ENCODE peak calls at places on chromosomes 4 and X, in six cellular contexts. One of them, this sample, is unnamed.
A peak's percentile ranks its signal among the peaks of the same experiment; 100 is the strongest.

GRCh38 chrX:153925387-153925738 is 701 bp downstream of the ARHGAP4 start:
- DNase-seq in astrocyte: no peak
- DNase-seq in IMR-90: no peak
- DNase-seq in A549: no peak
- DNase-seq in H9: no peak
- DNase-seq in mammary epithelial cell: no peak
- DNase-seq in this sample: peak; percentile 91

GRCh38 chrX:45735571-45735970 is 534.9 kb upstream of the DIPK2B start:
- DNase-seq in H9: no peak
- DNase-seq in A549: no peak
- DNase-seq in astrocyte: no peak
- DNase-seq in mammary epithelial cell: no peak
- DNase-seq in IMR-90: no peak
- DNase-seq in this sample: no peak

GRCh38 chrX:103729015-103729414 is 18.3 kb downstream of the TMEM31 start:
- DNase-seq in astrocyte: no peak
- DNase-seq in mammary epithelial cell: no peak
- DNase-seq in A549: no peak
- DNase-seq in IMR-90: no peak
- DNase-seq in H9: no peak
- DNase-seq in this sample: no peak

GRCh38 chr4:24915121-24915922 is 2.5 kb upstream of the CCDC149 start:
- DNase-seq in H9: peak; percentile 46
- DNase-seq in A549: no peak
- DNase-seq in mammary epithelial cell: no peak
- DNase-seq in IMR-90: no peak
- DNase-seq in astrocyte: no peak
- DNase-seq in this sample: no peak

GRCh38 chrX:23756165-23756564 is 13.1 kb upstream of the ACOT9 start:
- DNase-seq in IMR-90: peak; percentile 41
- DNase-seq in mammary epithelial cell: peak; percentile 37
- DNase-seq in H9: peak; percentile 64
- DNase-seq in astrocyte: peak; percentile 5
- DNase-seq in A549: peak; percentile 73
- DNase-seq in this sample: peak; percentile 91

GRCh38 chr4:14607578-14607977 is 394.7 kb upstream of the CPEB2 start:
- DNase-seq in H9: no peak
- DNase-seq in astrocyte: no peak
- DNase-seq in IMR-90: no peak
- DNase-seq in A549: no peak
- DNase-seq in mammary epithelial cell: peak; percentile 3
- DNase-seq in this sample: no peak

GRCh38 chr4:106287353-106287969 is 28.5 kb downstream of the TBCK start:
- DNase-seq in mammary epithelial cell: peak; percentile 82
- DNase-seq in A549: peak; percentile 80
- DNase-seq in H9: no peak
- DNase-seq in astrocyte: peak; percentile 58
- DNase-seq in IMR-90: peak; percentile 95
- DNase-seq in this sample: no peak

GRCh38 chrX:11555759-11556158 is 110.0 kb downstream of the ARHGAP6 start:
- DNase-seq in mammary epithelial cell: no peak
- DNase-seq in IMR-90: no peak
- DNase-seq in astrocyte: no peak
- DNase-seq in A549: no peak
- DNase-seq in H9: no peak
- DNase-seq in this sample: no peak

GRCh38 chr4:54614094-54614493 is 43.7 kb upstream of the KIT start:
- DNase-seq in IMR-90: no peak
- DNase-seq in H9: no peak
- DNase-seq in A549: no peak
- DNase-seq in mammary epithelial cell: no peak
- DNase-seq in astrocyte: no peak
- DNase-seq in this sample: peak; percentile 22

GRCh38 chrX:70013483-70014222 is 36.1 kb downstream of the AWAT2 start:
- DNase-seq in H9: no peak
- DNase-seq in IMR-90: no peak
- DNase-seq in mammary epithelial cell: no peak
- DNase-seq in A549: no peak
- DNase-seq in astrocyte: no peak
- DNase-seq in this sample: no peak

DNA sequence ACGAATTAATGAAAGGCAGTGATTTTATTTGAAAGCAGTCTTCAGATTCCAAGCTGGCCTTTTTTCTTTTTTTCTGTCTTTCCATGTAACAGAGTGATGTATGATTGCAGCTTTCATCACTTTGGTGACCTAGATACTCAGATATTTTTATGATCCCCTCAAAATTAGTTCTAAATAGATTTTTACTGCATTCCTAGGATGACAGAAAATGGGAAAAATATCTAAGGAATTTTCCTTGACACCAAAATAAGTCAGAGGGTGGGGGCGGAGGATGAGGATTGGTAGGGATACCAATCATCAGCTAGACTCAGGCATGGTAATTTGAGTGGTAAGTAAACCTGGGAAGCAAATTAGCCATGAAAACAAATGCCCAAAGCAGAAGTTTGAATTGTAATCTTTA is 11.9 kb upstream of the HMGB2 start:
- DNase-seq in astrocyte: peak; percentile 65
- DNase-seq in mammary epithelial cell: no peak
- DNase-seq in H9: no peak
- DNase-seq in A549: no peak
- DNase-seq in IMR-90: peak; percentile 47
- DNase-seq in this sample: no peak
- H3K4me2 ChIP-seq in astrocyte: peak overlapping the region; percentile 50
- H3K4me2 ChIP-seq in mammary epithelial cell: peak overlapping the region; percentile 3
- H3K4me2 ChIP-seq in H9: no peak overlapping the region
- H3K4me2 ChIP-seq in A549: no peak overlapping the region
- H3K4me2 ChIP-seq in IMR-90: peak overlapping the region; percentile 32
- H3K4me2 ChIP-seq in this sample: no peak overlapping the region

GRCh38 chr4:49002931-49003330 is 16.9 kb downstream of the CWH43 start:
- DNase-seq in IMR-90: no peak
- DNase-seq in A549: no peak
- DNase-seq in astrocyte: no peak
- DNase-seq in mammary epithelial cell: no peak
- DNase-seq in H9: no peak
- DNase-seq in this sample: no peak

GRCh38 chr4:48998440-48998839 is 12.4 kb downstream of the CWH43 start:
- DNase-seq in mammary epithelial cell: no peak
- DNase-seq in H9: no peak
- DNase-seq in A549: no peak
- DNase-seq in IMR-90: no peak
- DNase-seq in astrocyte: no peak
- DNase-seq in this sample: no peak

GRCh38 chr4:49000806-49001205 is 14.7 kb downstream of the CWH43 start:
- DNase-seq in mammary epithelial cell: peak; percentile 88
- DNase-seq in A549: no peak
- DNase-seq in H9: no peak
- DNase-seq in astrocyte: no peak
- DNase-seq in IMR-90: no peak
- DNase-seq in this sample: no peak

DNA sequence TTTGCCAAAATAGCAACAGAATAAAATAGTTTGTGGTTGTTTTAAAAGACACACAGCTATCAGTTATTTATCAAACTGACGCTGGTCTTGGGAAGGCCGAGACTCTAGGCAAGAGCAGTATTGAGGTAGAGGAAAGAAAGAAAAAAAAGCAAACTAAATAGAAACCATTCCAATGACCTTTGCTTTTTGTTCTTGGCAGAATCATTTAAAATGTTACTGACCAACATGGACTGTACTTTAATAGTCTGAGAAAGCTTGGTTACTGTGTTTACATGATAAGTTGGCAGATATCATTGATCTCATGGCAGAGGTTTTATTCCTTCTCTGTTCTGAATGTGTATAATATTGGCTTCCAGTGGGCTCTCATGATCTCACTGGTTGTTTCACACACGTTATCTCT is 11.9 kb downstream of the CWH43 start:
- DNase-seq in IMR-90: no peak
- DNase-seq in mammary epithelial cell: no peak
- DNase-seq in A549: no peak
- DNase-seq in H9: no peak
- DNase-seq in astrocyte: no peak
- DNase-seq in this sample: no peak
- H3K27ac ChIP-seq in IMR-90: no peak overlapping the region
- H3K27ac ChIP-seq in mammary epithelial cell: no peak overlapping the region
- H3K27ac ChIP-seq in A549: no peak overlapping the region
- H3K27ac ChIP-seq in H9: no peak overlapping the region
- H3K27ac ChIP-seq in astrocyte: no peak overlapping the region
- H3K27ac ChIP-seq in this sample: no peak overlapping the region

DNA sequence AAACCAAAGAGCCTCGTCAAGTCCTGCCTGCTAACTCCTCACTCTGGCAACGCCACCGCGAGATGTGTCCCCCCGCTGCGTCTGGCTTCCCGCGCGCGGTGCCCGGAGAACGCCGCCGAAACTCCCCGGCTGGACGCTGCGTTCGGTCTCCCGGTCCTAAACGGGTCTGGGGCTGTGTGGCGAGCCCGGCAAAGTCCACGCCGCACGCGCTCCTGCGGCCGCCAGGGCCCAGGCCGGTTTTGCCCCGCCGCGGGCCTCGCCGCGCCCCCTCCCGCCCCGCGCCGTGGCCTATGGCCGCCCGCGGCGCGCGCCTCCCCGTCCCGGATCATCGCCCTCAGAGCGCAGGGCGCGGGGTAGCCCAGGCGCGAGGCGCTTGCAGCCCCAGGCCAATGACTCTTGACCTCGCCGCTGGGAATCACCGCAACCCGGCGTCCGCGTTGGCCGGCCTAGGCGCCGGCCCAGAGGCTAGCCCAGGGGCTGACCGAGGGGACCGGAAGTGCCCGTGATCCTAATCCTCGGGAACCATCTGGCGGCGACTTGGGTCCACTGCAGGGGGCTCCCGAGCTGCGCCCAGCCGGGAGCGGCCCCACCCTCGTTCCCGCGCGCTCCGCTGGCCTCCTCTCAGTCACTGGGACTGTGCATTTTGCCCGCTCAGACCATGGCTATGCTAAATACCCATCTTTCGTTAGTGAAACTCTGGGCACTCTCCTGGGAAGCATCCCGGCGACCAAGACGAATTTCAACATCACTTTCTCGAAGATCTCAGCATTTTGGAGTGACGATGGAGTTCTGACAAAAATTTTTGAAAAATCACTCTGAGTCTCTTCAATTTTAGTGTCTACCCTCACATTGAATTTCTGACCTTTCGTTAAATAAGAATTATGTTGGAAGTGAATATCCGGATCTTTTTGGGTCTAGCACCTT is at the start of gene AADAT:
- DNase-seq in A549: peak; percentile 81
- DNase-seq in astrocyte: peak; percentile 59
- DNase-seq in IMR-90: peak; percentile 72
- DNase-seq in mammary epithelial cell: peak; percentile 65
- DNase-seq in H9: peak; percentile 87
- DNase-seq in this sample: no peak
- H3K4me2 ChIP-seq in A549: peak within 1 kb of the TSS; percentile 86
- H3K4me2 ChIP-seq in astrocyte: peak within 1 kb of the TSS; percentile 95
- H3K4me2 ChIP-seq in IMR-90: peak within 1 kb of the TSS; percentile 99
- H3K4me2 ChIP-seq in mammary epithelial cell: peak within 1 kb of the TSS; percentile 83
- H3K4me2 ChIP-seq in H9: peak within 1 kb of the TSS; percentile 88
- H3K4me2 ChIP-seq in this sample: no peak within 1 kb of the TSS

GRCh38 chr4:158807696-158808095 is 38.9 kb downstream of the FNIP2 start:
- DNase-seq in IMR-90: no peak
- DNase-seq in A549: no peak
- DNase-seq in H9: no peak
- DNase-seq in astrocyte: no peak
- DNase-seq in mammary epithelial cell: no peak
- DNase-seq in this sample: no peak
- H3K27ac ChIP-seq in IMR-90: no peak overlapping the region
- H3K27ac ChIP-seq in A549: no peak overlapping the region
- H3K27ac ChIP-seq in H9: no peak overlapping the region
- H3K27ac ChIP-seq in astrocyte: no peak overlapping the region
- H3K27ac ChIP-seq in mammary epithelial cell: no peak overlapping the region
- H3K27ac ChIP-seq in this sample: no peak overlapping the region

DNA sequence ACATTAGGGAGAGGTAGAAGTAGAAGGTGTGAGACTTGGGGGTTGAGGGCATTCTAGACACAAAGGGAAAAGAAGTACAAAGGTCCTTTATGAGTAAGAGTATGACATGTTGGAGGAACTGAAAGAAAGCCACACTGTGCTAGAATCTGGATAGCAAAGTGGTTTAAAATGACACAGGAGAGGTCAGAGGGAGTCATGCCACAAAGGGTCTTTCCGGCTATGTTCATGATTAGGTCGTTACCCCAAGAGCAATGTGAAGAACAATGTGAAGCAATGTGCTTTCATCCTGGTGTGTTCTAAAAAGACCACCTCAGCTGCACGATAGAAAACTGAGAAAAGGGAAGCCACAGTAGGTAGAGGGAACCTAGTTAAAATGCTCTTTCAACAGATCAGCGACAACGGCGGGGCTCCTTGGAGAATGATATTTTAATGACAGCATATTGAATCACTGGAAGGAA is 29.2 kb downstream of the SMIM14 start:
- DNase-seq in mammary epithelial cell: peak; percentile 6
- DNase-seq in astrocyte: no peak
- DNase-seq in A549: peak; percentile 37
- DNase-seq in IMR-90: no peak
- DNase-seq in H9: no peak
- DNase-seq in this sample: no peak
- H3K4me2 ChIP-seq in mammary epithelial cell: no peak overlapping the region
- H3K4me2 ChIP-seq in astrocyte: peak overlapping the region; percentile 74
- H3K4me2 ChIP-seq in A549: peak overlapping the region; percentile 82
- H3K4me2 ChIP-seq in IMR-90: no peak overlapping the region
- H3K4me2 ChIP-seq in H9: no peak overlapping the region
- H3K4me2 ChIP-seq in this sample: no peak overlapping the region

DNA sequence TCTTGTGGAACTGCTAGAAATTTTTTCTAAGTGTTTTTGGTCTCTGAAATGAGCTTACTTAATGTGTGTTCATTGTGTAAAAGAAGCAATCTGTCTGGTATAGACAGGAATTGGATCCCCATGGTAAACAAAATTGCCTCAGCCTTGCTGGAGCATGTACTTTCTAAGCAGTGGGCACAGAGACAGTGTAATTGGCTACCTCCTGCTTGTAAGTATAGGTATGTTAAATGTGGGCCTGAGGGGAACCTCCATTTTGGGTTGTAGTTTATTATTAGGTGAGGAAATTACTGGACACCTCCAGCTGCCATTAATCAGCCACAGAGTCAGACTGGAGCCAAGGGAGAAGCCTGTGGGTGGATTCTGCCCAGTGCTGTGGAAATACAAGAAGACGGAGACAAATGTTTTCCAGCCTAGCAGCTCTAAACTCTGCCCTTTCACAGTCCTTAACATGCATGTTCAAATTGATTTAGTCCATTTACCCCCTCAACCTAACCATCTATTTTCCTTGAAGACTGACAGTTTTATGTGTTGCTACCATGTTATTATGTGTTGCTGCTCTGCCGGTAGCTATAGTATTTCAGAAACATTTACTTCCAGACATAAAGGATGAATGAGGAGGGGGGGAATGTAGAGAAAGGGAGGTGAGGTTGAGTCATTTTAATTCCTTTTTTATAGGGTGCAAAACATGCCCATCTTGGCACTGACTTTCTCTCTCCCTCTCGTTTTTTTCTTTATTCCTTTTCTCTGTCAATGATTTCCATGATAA is 473.1 kb downstream of the SPRY1 start:
- DNase-seq in astrocyte: peak; percentile 43
- DNase-seq in A549: no peak
- DNase-seq in IMR-90: no peak
- DNase-seq in mammary epithelial cell: no peak
- DNase-seq in H9: no peak
- DNase-seq in this sample: no peak
- H3K27ac ChIP-seq in astrocyte: no peak overlapping the region
- H3K27ac ChIP-seq in A549: no peak overlapping the region
- H3K27ac ChIP-seq in IMR-90: no peak overlapping the region
- H3K27ac ChIP-seq in mammary epithelial cell: no peak overlapping the region
- H3K27ac ChIP-seq in H9: no peak overlapping the region
- H3K27ac ChIP-seq in this sample: no peak overlapping the region